ENCODE peak calls at places on chromosomes 12 and 14, in four cellular contexts. S is Peyer's patch, I is choroid plexus epithelial cell, N is lower leg skin. K is an unnamed sample.

GRCh38 chr12:51529586-51529985 is 61.4 kb upstream of the SCN8A start:
- DNase-seq in S (no peak), I (no peak), N (no peak), K (no peak)

GRCh38 chr12:91003737-91004136 is 1.0 kb downstream of the EPYC start:
- DNase-seq in S (no peak), I (no peak), N (no peak), K (no peak)

GRCh38 chr12:24937553-24938244 is 11.2 kb downstream of the BCAT1 start:
- DNase-seq in S (no peak), I (no peak), N (no peak), K (no peak)

GRCh38 chr14:101477648-101478047 is 83.6 kb upstream of the DIO3 start:
- DNase-seq in S (no peak), I (no peak), N (no peak), K (peak; percentile 61)

GRCh38 chr12:30996255-30996654 is 69.7 kb downstream of the TSPAN11 start:
- DNase-seq in S (no peak), I (peak; percentile 82), N (no peak), K (no peak)

GRCh38 chr12:52389313-52390207 is 4.1 kb upstream of the KRT84 start:
- DNase-seq in S (no peak), I (no peak), N (no peak), K (peak; percentile 75)

GRCh38 chr12:29921307-29921706 is 137.6 kb upstream of the TMTC1 start:
- DNase-seq in S (no peak), I (peak; percentile 35), N (no peak), K (peak; percentile 80)

GRCh38 chr14:92400579-92401444 is 77.8 kb downstream of the SLC24A4 start:
- DNase-seq in S (no peak), I (no peak), N (no peak), K (peak; percentile 15)

GRCh38 chr12:116274552-116275375 is 2.7 kb downstream of the MED13L start:
- DNase-seq in S (no peak), I (no peak), N (no peak), K (no peak)

GRCh38 chr12:116277393-116278258 is at the start of gene MED13L:
- DNase-seq in S (peak; percentile 83), I (peak; percentile 88), N (peak; percentile 81), K (no peak)

GRCh38 chr12:116278259-116278595 is 734 bp upstream of the MED13L start:
- DNase-seq in S (no peak), I (no peak), N (no peak), K (no peak)

GRCh38 chr12:116276433-116277216 is 868 bp downstream of the MED13L start:
- DNase-seq in S (peak; percentile 71), I (peak; percentile 79), N (peak; percentile 65), K (no peak)

DNA sequence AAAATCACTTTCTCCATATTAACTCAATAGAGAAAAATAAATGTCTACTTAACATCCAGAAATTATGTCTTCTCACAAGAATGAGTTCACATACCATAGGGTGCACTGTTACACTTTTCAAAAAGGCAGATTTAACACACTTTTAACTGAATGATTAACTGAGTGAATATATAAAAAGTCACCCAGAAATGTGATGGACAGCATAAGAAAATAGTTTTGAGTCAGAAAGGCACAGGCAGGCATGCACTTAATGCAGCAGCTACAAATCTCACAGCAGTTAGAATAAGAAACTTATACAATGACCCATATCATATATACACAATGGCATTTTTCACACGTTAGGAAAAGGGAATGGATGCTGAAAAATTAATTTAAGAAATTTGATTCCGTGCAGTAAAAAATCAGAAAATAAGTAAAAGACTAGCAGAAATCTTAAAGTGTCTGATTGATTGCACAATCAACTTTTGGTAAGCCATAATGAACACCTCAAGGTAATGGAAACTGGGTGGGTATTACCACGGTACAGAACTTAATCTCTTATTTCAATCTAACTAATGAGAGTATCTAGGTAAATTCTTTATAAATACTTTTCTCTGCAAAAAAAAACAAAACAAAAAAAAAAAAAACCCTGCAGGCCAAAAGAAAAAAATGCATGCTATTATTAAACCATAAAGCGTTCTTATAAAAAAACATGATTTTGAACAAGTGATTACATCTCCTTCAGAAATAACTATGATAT is 3.5 kb downstream of the MED13L start:
- DNase-seq in S (no peak), I (no peak), N (no peak), K (no peak)
- H3K4me3 ChIP-seq in S (no peak overlapping the region), I (no peak overlapping the region), N (no peak overlapping the region), K (no peak overlapping the region)

GRCh38 chr12:2191534-2192153 is 138.9 kb downstream of the CACNA1C start:
- DNase-seq in S (no peak), I (no peak), N (no peak), K (no peak)
- H3K4me3 ChIP-seq in S (no peak overlapping the region), I (no peak overlapping the region), N (no peak overlapping the region), K (no peak overlapping the region)

GRCh38 chr12:82873309-82873708 is 186.6 kb downstream of the TMTC2 start:
- DNase-seq in S (no peak), I (no peak), N (no peak), K (no peak)
- H3K4me3 ChIP-seq in S (no peak overlapping the region), I (no peak overlapping the region), N (no peak overlapping the region), K (no peak overlapping the region)

DNA sequence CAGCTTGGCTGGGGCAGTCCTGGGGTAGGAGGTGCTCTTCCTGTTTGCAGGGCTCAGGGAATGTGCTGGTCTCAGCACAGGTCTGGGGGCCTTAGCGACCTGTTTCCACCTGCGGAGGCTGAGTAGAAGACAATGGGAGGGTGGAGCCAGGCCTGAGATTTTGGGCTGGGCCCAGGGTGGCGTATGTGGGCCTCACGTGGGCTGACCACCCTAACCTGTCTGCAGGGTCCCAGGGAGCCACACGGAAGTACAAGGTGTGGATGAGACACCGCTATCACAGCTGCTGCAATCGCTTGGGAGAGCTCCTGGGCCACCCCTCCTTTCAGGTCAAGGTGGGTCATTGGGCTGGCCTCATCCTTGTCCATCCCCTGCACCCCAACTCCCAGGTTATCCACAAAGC is 1.1 kb downstream of the NOC4L start:
- DNase-seq in S (no peak), I (no peak), N (no peak), K (no peak)
- H3K4me3 ChIP-seq in S (no peak overlapping the region), I (peak overlapping the region; percentile 91), N (no peak overlapping the region), K (peak overlapping the region; percentile 98)

DNA sequence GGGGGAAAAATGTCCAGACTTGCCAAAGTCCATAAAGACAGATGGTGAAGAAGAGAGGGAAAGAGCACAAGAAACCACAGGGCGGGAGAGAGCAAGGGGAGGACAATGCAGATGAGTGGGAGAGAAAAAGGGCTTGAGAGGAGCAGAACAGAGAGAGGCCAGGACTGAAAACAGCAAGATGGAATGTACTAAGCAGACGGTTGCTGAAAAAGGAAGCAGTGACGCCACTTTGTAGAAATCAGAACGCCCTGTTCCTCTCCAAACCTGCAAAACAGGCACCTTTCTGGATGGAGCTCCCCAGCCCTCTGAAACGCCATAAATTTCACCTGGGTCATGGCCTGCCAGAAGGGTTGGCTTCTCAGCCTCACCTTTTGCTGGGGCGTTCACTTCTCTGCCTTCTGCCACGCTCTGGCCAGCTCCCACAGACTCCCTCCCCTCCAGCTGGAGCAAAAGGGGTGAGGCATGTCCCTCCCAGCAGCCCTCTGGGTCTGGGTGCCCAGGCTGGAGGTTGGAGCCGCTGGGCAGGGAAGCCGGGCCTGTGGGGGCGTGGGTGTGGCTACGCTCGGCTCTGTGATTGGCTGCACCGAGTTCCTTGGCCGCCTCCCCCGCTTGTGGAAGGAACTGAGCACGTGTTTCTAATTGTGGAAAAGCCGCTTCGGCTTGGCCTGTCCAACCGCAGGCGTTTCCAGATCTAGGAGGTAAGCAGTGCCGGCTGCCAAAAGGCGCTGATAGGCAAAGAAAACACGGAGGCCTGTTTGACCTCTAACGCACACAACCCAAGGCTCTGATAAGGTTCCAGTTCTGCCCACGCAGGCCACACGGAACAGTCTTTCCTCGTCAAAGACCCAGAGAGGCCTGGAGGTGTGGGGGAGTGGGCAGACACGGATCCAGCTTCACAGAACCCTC is 29.3 kb downstream of the SLC7A8 start:
- DNase-seq in S (peak; percentile 31), I (peak; percentile 75), N (peak; percentile 95), K (peak; percentile 81)
- H3K4me3 ChIP-seq in S (no peak overlapping the region), I (peak overlapping the region; percentile 35), N (peak overlapping the region; percentile 18), K (peak overlapping the region; percentile 18)

DNA sequence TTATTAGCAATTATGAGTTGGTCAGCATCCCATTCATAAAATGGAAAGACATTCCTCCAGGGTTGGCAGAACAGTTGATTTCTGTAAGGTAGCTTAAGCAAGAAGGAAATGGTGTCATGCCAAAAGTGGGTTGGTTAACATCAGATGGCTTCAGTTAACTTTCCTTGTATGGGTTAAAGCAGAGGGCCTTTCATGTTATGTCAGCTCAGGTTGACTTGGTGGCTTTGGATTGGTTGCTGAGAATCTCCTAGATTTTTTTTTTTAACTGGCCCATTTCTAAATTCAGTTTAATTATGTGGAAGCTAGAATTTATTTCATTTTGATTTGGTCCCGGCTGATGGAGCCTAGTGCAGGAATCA is 87.8 kb downstream of the BBS10 start:
- DNase-seq in S (no peak), I (peak; percentile 61), N (no peak), K (peak; percentile 83)
- H3K4me3 ChIP-seq in S (no peak overlapping the region), I (peak overlapping the region; percentile 44), N (no peak overlapping the region), K (peak overlapping the region; percentile 16)

K was measured in bronchial epithelial cell.